ENCODE peak calls at places on chromosomes 4 and X, in seven cellular contexts. I is Panc1, L is A549, V is SK-N-SH, U is GM23338, D is HCT116, B is K562. C is an unnamed sample.

GRCh38 chrX:31349515-31349914 is 277.7 kb upstream of the FTHL17 start:
- DNase-seq in I (no peak), L (no peak), V (no peak), U (no peak), D (no peak), B (no peak), C (no peak)

GRCh38 chr4:25252230-25253071 is 18.6 kb downstream of the PI4K2B start:
- DNase-seq in I (no peak), L (no peak), V (no peak), U (no peak), D (no peak), B (no peak), C (no peak)

GRCh38 chr4:138697771-138698170 is 317.8 kb upstream of the NOCT start:
- DNase-seq in I (no peak), L (no peak), V (no peak), U (no peak), D (no peak), B (no peak), C (no peak)

GRCh38 chr4:37644962-37645361 is 41.2 kb downstream of the RELL1 start:
- DNase-seq in I (no peak), L (peak; percentile 59), V (no peak), U (no peak), D (no peak), B (no peak), C (no peak)

GRCh38 chr4:7942019-7942556 is 2.4 kb upstream of the AFAP1 start:
- DNase-seq in I (no peak), L (no peak), V (no peak), U (no peak), D (no peak), B (no peak), C (peak; percentile 52)

GRCh38 chr4:3856604-3857204 is 90.5 kb downstream of the ADRA2C start:
- DNase-seq in I (no peak), L (no peak), V (no peak), U (no peak), D (no peak), B (no peak), C (no peak)

GRCh38 chr4:16721618-16722291 is 176.7 kb downstream of the LDB2 start:
- DNase-seq in I (no peak), L (no peak), V (no peak), U (no peak), D (no peak), B (no peak), C (peak; percentile 2)

GRCh38 chrX:41275661-41276609 is 58.0 kb upstream of the DDX3X start:
- DNase-seq in I (no peak), L (peak; percentile 81), V (peak; percentile 93), U (peak; percentile 63), D (no peak), B (peak; percentile 52), C (peak; percentile 21)

GRCh38 chr4:87044511-87045369 is 109.9 kb downstream of the AFF1 start:
- DNase-seq in I (no peak), L (no peak), V (peak; percentile 43), U (peak; percentile 41), D (no peak), B (no peak), C (no peak)

GRCh38 chr4:153248641-153249198 is 44.5 kb downstream of the TRIM2 start:
- DNase-seq in I (no peak), L (no peak), V (peak; percentile 20), U (no peak), D (no peak), B (no peak), C (no peak)

GRCh38 chr4:41384992-41385391 is 128.3 kb downstream of the UCHL1 start:
- DNase-seq in I (no peak), L (no peak), V (peak; percentile 61), U (no peak), D (no peak), B (peak; percentile 17), C (no peak)

GRCh38 chr4:89889289-89889688 is 5.4 kb upstream of the MMRN1 start:
- DNase-seq in I (no peak), L (no peak), V (no peak), U (no peak), D (no peak), B (peak; percentile 39), C (no peak)

GRCh38 chr4:10033191-10033881 is 12.0 kb upstream of the SLC2A9 start:
- DNase-seq in I (no peak), L (no peak), V (no peak), U (no peak), D (no peak), B (peak; percentile 33), C (no peak)

GRCh38 chr4:175891863-175892262 is 79.8 kb upstream of the GPM6A start:
- DNase-seq in I (peak; percentile 8), L (peak; percentile 25), V (peak; percentile 1), U (peak; percentile 48), D (peak; percentile 38), B (no peak), C (peak; percentile 3)

GRCh38 chrX:136598631-136599030 is 49.3 kb upstream of the CD40LG start:
- DNase-seq in I (no peak), L (no peak), V (no peak), U (no peak), D (no peak), B (no peak), C (no peak)

GRCh38 chr4:111937368-111937767 is 207.9 kb upstream of the FAM241A start:
- DNase-seq in I (no peak), L (peak; percentile 27), V (no peak), U (peak; percentile 47), D (peak; percentile 48), B (no peak), C (peak; percentile 51)

GRCh38 chr4:10639100-10639499 is 45.5 kb downstream of the CLNK start:
- DNase-seq in I (no peak), L (no peak), V (no peak), U (no peak), D (no peak), B (no peak), C (no peak)

GRCh38 chr4:173486714-173487392 is 43.2 kb downstream of the HAND2 start:
- DNase-seq in I (no peak), L (no peak), V (no peak), U (no peak), D (no peak), B (no peak), C (no peak)

GRCh38 chr4:145285928-145286327 is 105.5 kb upstream of the OTUD4 start:
- DNase-seq in I (no peak), L (no peak), V (no peak), U (no peak), D (no peak), B (no peak), C (no peak)

GRCh38 chr4:76208005-76208765 is 5.4 kb downstream of the SCARB2 start:
- DNase-seq in I (no peak), L (peak; percentile 63), V (peak; percentile 32), U (no peak), D (no peak), B (no peak), C (peak; percentile 85)

GRCh38 chr4:90293320-90293719 is 166.1 kb downstream of the CCSER1 start:
- DNase-seq in I (no peak), L (peak; percentile 4), V (no peak), U (peak; percentile 25), D (no peak), B (no peak), C (no peak)

GRCh38 chr4:76203541-76203940 is 10.1 kb downstream of the SCARB2 start:
- DNase-seq in I (no peak), L (no peak), V (no peak), U (no peak), D (no peak), B (no peak), C (no peak)

GRCh38 chrX:119677654-119677981 is 15.3 kb downstream of the SEPTIN6 start:
- DNase-seq in I (no peak), L (no peak), V (no peak), U (no peak), D (no peak), B (no peak), C (no peak)

GRCh38 chrX:1493877-1494510 is 41.3 kb upstream of the ASMTL start:
- DNase-seq in I (no peak), L (no peak), V (no peak), U (no peak), D (no peak), B (no peak), C (no peak)

GRCh38 chr4:185849543-185850185 is 37.7 kb upstream of the SORBS2 start:
- DNase-seq in I (no peak), L (no peak), V (no peak), U (no peak), D (no peak), B (no peak), C (no peak)

GRCh38 chr4:116122131-116122530 is 963.2 kb downstream of the TRAM1L1 start:
- DNase-seq in I (no peak), L (peak; percentile 7), V (no peak), U (no peak), D (no peak), B (no peak), C (no peak)

DNA sequence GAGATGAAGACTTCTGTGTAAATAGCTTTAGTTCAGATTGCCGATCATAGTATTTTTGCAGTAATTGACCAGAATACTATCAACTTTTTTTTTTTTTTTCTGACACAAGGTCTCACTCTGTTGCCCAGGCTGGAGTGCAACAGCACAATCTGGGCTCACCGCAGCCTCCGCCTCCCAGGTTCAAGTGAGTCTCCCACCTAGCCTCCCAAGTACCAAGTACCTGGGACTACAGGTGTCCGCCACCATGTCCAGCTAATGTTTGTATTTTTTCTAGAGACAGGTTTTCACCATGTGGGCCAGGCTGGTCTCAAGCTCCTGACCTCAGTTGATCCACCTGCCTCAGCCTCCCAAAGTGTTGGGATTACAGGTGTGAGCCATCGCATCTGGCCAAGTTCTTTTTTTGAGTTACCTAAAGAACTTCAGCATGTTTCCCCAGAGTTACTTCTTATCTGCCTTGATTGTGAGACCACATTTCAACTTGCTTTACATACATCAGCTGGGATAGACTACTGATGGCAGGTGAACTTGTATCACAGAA is 2.8 kb downstream of the UGDH start:
- DNase-seq in I (no peak), L (no peak), V (no peak), U (no peak), D (no peak), B (no peak), C (no peak)
- TF ChIP-seq REST in I (no peak), L (no peak), V (no peak), U (no peak), D (no peak), B (no peak), C (no peak)

GRCh38 chrX:149962859-149963757 is 24.8 kb upstream of the EOLA2 start:
- DNase-seq in I (peak; percentile 58), L (peak; percentile 69), V (peak; percentile 55), U (peak; percentile 61), D (peak; percentile 45), B (no peak), C (peak; percentile 23)
- TF ChIP-seq REST in I (no peak), L (no peak), V (no peak), U (no peak), D (no peak), B (no peak), C (no peak)

DNA sequence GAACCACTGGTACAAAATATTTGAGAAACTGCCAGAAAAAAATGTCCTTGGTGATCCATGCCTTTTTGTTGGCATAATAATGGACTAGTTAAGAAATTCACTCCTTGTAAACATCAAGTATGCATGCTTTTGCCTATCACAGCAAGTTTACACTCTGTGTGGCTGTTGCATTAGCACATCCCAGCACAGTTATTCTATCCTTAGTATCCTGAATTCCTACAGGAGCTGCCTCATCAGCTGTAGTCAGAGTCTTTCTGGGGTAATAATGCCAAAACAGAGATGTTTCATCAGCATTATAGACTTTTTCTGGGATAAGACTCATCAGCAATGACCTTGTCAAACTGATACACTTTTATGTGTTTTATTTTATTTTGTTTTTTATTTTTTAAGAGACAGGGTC is 82.8 kb downstream of the CHIC2 start:
- DNase-seq in I (no peak), L (no peak), V (no peak), U (no peak), D (no peak), B (no peak), C (no peak)
- TF ChIP-seq REST in I (no peak), L (no peak), V (no peak), U (no peak), D (no peak), B (no peak), C (no peak)

GRCh38 chr4:27048350-27049100 is 187.9 kb downstream of the STIM2 start:
- DNase-seq in I (peak; percentile 5), L (peak; percentile 4), V (peak; percentile 46), U (peak; percentile 51), D (peak; percentile 21), B (peak; percentile 46), C (no peak)
- TF ChIP-seq REST in I (no peak), L (no peak), V (no peak), U (no peak), D (no peak), B (no peak), C (no peak)

C was measured in HepG2.